ENCODE peak calls at places on chromosomes 3 and 15, in five cellular contexts. One of them, this sample, is unnamed. For H3K27me3, the result is how much of the 10 kb centered on the place peaks cover.

GRCh38 chr15:78715930-78716329 is 74.9 kb upstream of the CHRNB4 start:
- DNase-seq in GM12878: no peak
- DNase-seq in cardiac muscle cell: no peak
- DNase-seq in transverse colon: no peak
- DNase-seq in fibroblast of lung: peak
- DNase-seq in this sample: no peak

GRCh38 chr15:98785796-98786581 is 137.7 kb downstream of the IGF1R start:
- DNase-seq in GM12878: peak
- DNase-seq in cardiac muscle cell: peak
- DNase-seq in transverse colon: peak
- DNase-seq in fibroblast of lung: no peak
- DNase-seq in this sample: no peak

GRCh38 chr3:134601539-134602439 is 49.0 kb downstream of the KY start:
- DNase-seq in GM12878: no peak
- DNase-seq in cardiac muscle cell: peak
- DNase-seq in transverse colon: no peak
- DNase-seq in fibroblast of lung: peak
- DNase-seq in this sample: no peak

GRCh38 chr3:60555704-60556340 is 695.4 kb downstream of the FHIT start:
- DNase-seq in GM12878: peak
- DNase-seq in cardiac muscle cell: no peak
- DNase-seq in transverse colon: no peak
- DNase-seq in fibroblast of lung: peak
- DNase-seq in this sample: peak

GRCh38 chr3:78905700-78906099 is 862.1 kb downstream of the ROBO1 start:
- DNase-seq in GM12878: no peak
- DNase-seq in cardiac muscle cell: no peak
- DNase-seq in transverse colon: no peak
- DNase-seq in fibroblast of lung: no peak
- DNase-seq in this sample: no peak

GRCh38 chr3:188421151-188421821 is 267.3 kb downstream of the LPP start:
- DNase-seq in GM12878: no peak
- DNase-seq in cardiac muscle cell: no peak
- DNase-seq in transverse colon: no peak
- DNase-seq in fibroblast of lung: peak
- DNase-seq in this sample: no peak

GRCh38 chr15:68211656-68212320 is 6.7 kb upstream of the CALML4 start:
- DNase-seq in GM12878: no peak
- DNase-seq in cardiac muscle cell: no peak
- DNase-seq in transverse colon: no peak
- DNase-seq in fibroblast of lung: no peak
- DNase-seq in this sample: no peak

GRCh38 chr15:97761124-97761523 is 199.4 kb upstream of the ARRDC4 start:
- DNase-seq in GM12878: no peak
- DNase-seq in cardiac muscle cell: no peak
- DNase-seq in transverse colon: no peak
- DNase-seq in fibroblast of lung: peak
- DNase-seq in this sample: no peak

GRCh38 chr15:63559753-63560152 is 37.4 kb upstream of the FBXL22 start:
- DNase-seq in GM12878: no peak
- DNase-seq in cardiac muscle cell: no peak
- DNase-seq in transverse colon: no peak
- DNase-seq in fibroblast of lung: no peak
- DNase-seq in this sample: no peak

GRCh38 chr3:23055733-23056376 is 147.3 kb upstream of the UBE2E2 start:
- DNase-seq in GM12878: no peak
- DNase-seq in cardiac muscle cell: no peak
- DNase-seq in transverse colon: no peak
- DNase-seq in fibroblast of lung: peak
- DNase-seq in this sample: no peak

GRCh38 chr3:149019581-149019980 is 28.2 kb downstream of the GYG1 start:
- DNase-seq in GM12878: no peak
- DNase-seq in cardiac muscle cell: no peak
- DNase-seq in transverse colon: no peak
- DNase-seq in fibroblast of lung: peak
- DNase-seq in this sample: no peak

GRCh38 chr15:67307889-67308597 is 53.5 kb downstream of the IQCH start:
- DNase-seq in GM12878: no peak
- DNase-seq in cardiac muscle cell: no peak
- DNase-seq in transverse colon: no peak
- DNase-seq in fibroblast of lung: no peak
- DNase-seq in this sample: no peak

GRCh38 chr15:73955851-73956250 is 29.6 kb downstream of the LOXL1 start:
- DNase-seq in GM12878: no peak
- DNase-seq in cardiac muscle cell: no peak
- DNase-seq in transverse colon: no peak
- DNase-seq in fibroblast of lung: no peak
- DNase-seq in this sample: no peak

GRCh38 chr3:118171236-118171852 is 863.3 kb downstream of the IGSF11 start:
- DNase-seq in GM12878: no peak
- DNase-seq in cardiac muscle cell: no peak
- DNase-seq in transverse colon: no peak
- DNase-seq in fibroblast of lung: no peak
- DNase-seq in this sample: no peak

GRCh38 chr15:51160484-51160883 is 65.8 kb upstream of the TNFAIP8L3 start:
- DNase-seq in GM12878: no peak
- DNase-seq in cardiac muscle cell: no peak
- DNase-seq in transverse colon: no peak
- DNase-seq in fibroblast of lung: no peak
- DNase-seq in this sample: no peak

GRCh38 chr15:101068523-101068960 is 149.4 kb downstream of the LRRK1 start:
- DNase-seq in GM12878: no peak
- DNase-seq in cardiac muscle cell: no peak
- DNase-seq in transverse colon: no peak
- DNase-seq in fibroblast of lung: peak
- DNase-seq in this sample: no peak

GRCh38 chr15:49985463-49985862 is 133.6 kb downstream of the ATP8B4 start:
- DNase-seq in GM12878: no peak
- DNase-seq in cardiac muscle cell: no peak
- DNase-seq in transverse colon: no peak
- DNase-seq in fibroblast of lung: no peak
- DNase-seq in this sample: no peak

GRCh38 chr3:185089751-185090150 is 63.1 kb downstream of the C3orf70 start:
- DNase-seq in GM12878: no peak
- DNase-seq in cardiac muscle cell: no peak
- DNase-seq in transverse colon: no peak
- DNase-seq in fibroblast of lung: no peak
- DNase-seq in this sample: no peak

GRCh38 chr3:38157117-38157516 is 8.2 kb upstream of the OXSR1 start:
- DNase-seq in GM12878: no peak
- DNase-seq in cardiac muscle cell: no peak
- DNase-seq in transverse colon: no peak
- DNase-seq in fibroblast of lung: no peak
- DNase-seq in this sample: no peak

GRCh38 chr15:53210653-53211052 is 420.5 kb upstream of the ONECUT1 start:
- DNase-seq in GM12878: no peak
- DNase-seq in cardiac muscle cell: no peak
- DNase-seq in transverse colon: no peak
- DNase-seq in fibroblast of lung: no peak
- DNase-seq in this sample: no peak

GRCh38 chr15:66359740-66360139 is 3.3 kb upstream of the TIPIN start:
- DNase-seq in GM12878: peak
- DNase-seq in cardiac muscle cell: no peak
- DNase-seq in transverse colon: peak
- DNase-seq in fibroblast of lung: no peak
- DNase-seq in this sample: no peak

GRCh38 chr15:65663521-65663920 is 41.8 kb downstream of the SLC24A1 start:
- DNase-seq in GM12878: peak
- DNase-seq in cardiac muscle cell: no peak
- DNase-seq in transverse colon: no peak
- DNase-seq in fibroblast of lung: no peak
- DNase-seq in this sample: peak

GRCh38 chr15:88274534-88275460 is 18.3 kb upstream of the NTRK3 start:
- DNase-seq in GM12878: no peak
- DNase-seq in cardiac muscle cell: peak
- DNase-seq in transverse colon: peak
- DNase-seq in fibroblast of lung: peak
- DNase-seq in this sample: peak
- H3K27me3 ChIP-seq in GM12878: under half
- H3K27me3 ChIP-seq in cardiac muscle cell: under half
- H3K27me3 ChIP-seq in transverse colon: under half
- H3K27me3 ChIP-seq in fibroblast of lung: under half
- H3K27me3 ChIP-seq in this sample: under half

GRCh38 chr15:43104426-43104825 is 1.4 kb downstream of the UBR1 start:
- DNase-seq in GM12878: no peak
- DNase-seq in cardiac muscle cell: no peak
- DNase-seq in transverse colon: no peak
- DNase-seq in fibroblast of lung: peak
- DNase-seq in this sample: no peak
- H3K4me3 ChIP-seq in GM12878: peak
- H3K4me3 ChIP-seq in cardiac muscle cell: peak
- H3K4me3 ChIP-seq in transverse colon: no peak
- H3K4me3 ChIP-seq in fibroblast of lung: peak
- H3K4me3 ChIP-seq in this sample: peak

GRCh38 chr3:71930056-71930991 is 145.4 kb upstream of the PROK2 start:
- DNase-seq in GM12878: no peak
- DNase-seq in cardiac muscle cell: peak
- DNase-seq in transverse colon: no peak
- DNase-seq in fibroblast of lung: peak
- DNase-seq in this sample: peak
- TF ChIP-seq CTCF in GM12878: peak
- TF ChIP-seq CTCF in cardiac muscle cell: peak
- TF ChIP-seq CTCF in transverse colon: no peak
- TF ChIP-seq CTCF in fibroblast of lung: peak
- TF ChIP-seq CTCF in this sample: peak

GRCh38 chr3:63295356-63295755 is 17.2 kb downstream of the SYNPR start:
- DNase-seq in GM12878: no peak
- DNase-seq in cardiac muscle cell: peak
- DNase-seq in transverse colon: no peak
- DNase-seq in fibroblast of lung: no peak
- DNase-seq in this sample: no peak

GRCh38 chr3:63295806-63296205 is 17.7 kb downstream of the SYNPR start:
- DNase-seq in GM12878: no peak
- DNase-seq in cardiac muscle cell: no peak
- DNase-seq in transverse colon: no peak
- DNase-seq in fibroblast of lung: no peak
- DNase-seq in this sample: no peak

GRCh38 chr3:63290686-63291085 is 12.6 kb downstream of the SYNPR start:
- DNase-seq in GM12878: no peak
- DNase-seq in cardiac muscle cell: no peak
- DNase-seq in transverse colon: no peak
- DNase-seq in fibroblast of lung: no peak
- DNase-seq in this sample: no peak

GRCh38 chr3:63296249-63296648 is 18.1 kb downstream of the SYNPR start:
- DNase-seq in GM12878: no peak
- DNase-seq in cardiac muscle cell: no peak
- DNase-seq in transverse colon: no peak
- DNase-seq in fibroblast of lung: no peak
- DNase-seq in this sample: no peak

DNA sequence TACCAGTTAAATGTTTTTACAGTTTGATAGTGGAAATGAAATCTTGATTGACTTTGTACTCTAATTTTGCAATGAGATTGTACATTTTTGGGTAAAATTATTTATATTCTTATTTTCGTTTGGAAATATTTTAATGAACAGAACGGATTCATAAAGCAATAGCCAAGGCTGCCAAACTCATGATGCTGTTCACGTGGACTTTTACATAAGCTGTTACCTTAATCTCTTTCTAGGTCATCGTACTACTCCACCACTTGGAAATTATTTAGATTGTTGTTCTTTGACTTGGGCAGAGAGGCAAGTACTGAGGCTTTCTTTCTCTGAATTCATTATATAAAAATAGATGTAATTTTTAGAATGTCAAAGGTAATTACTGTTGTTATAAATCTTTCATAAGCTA is 16.2 kb downstream of the SYNPR start:
- DNase-seq in GM12878: no peak
- DNase-seq in cardiac muscle cell: no peak
- DNase-seq in transverse colon: no peak
- DNase-seq in fibroblast of lung: no peak
- DNase-seq in this sample: no peak
- H3K27me3 ChIP-seq in GM12878: under half
- H3K27me3 ChIP-seq in cardiac muscle cell: under half
- H3K27me3 ChIP-seq in transverse colon: under half
- H3K27me3 ChIP-seq in fibroblast of lung: under half
- H3K27me3 ChIP-seq in this sample: under half

DNA sequence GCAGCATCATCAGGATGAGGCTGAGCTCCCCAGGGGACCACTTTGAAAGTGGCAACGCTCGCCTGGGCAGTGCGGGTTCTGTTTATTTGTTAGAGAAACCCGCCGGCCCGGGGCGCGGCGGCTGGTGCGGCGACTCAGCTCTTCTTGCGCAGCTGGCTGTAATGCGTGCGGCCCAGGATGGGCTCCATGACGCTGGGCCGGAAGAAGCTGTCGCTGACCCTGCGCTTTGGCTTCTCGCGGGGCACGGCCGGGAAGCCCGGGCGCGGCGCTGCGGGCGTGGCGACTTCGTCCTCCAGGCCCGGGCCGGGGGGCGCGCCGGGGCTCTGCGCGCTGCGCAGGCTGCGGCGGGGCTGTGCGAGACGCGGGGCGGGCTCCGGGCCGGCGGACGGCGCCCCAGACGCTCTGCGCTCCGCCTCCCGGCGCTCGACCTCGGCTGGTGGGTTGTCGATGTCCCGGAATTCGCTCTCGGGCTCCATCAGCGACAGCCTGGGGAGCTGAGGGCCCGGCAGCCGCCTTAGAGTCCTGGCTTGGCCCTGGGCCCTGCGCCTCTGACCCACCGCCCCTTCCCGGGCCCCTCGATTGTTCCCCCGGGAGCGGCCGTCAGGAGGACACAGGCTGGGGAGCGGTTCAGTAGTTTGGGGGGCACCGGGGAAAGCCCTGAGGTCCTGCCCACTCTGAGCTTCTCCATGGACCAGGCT is 10.3 kb upstream of the KIF7 start:
- DNase-seq in GM12878: no peak
- DNase-seq in cardiac muscle cell: peak
- DNase-seq in transverse colon: peak
- DNase-seq in fibroblast of lung: peak
- DNase-seq in this sample: no peak
- H3K4me3 ChIP-seq in GM12878: no peak
- H3K4me3 ChIP-seq in cardiac muscle cell: peak
- H3K4me3 ChIP-seq in transverse colon: peak
- H3K4me3 ChIP-seq in fibroblast of lung: no peak
- H3K4me3 ChIP-seq in this sample: peak

DNA sequence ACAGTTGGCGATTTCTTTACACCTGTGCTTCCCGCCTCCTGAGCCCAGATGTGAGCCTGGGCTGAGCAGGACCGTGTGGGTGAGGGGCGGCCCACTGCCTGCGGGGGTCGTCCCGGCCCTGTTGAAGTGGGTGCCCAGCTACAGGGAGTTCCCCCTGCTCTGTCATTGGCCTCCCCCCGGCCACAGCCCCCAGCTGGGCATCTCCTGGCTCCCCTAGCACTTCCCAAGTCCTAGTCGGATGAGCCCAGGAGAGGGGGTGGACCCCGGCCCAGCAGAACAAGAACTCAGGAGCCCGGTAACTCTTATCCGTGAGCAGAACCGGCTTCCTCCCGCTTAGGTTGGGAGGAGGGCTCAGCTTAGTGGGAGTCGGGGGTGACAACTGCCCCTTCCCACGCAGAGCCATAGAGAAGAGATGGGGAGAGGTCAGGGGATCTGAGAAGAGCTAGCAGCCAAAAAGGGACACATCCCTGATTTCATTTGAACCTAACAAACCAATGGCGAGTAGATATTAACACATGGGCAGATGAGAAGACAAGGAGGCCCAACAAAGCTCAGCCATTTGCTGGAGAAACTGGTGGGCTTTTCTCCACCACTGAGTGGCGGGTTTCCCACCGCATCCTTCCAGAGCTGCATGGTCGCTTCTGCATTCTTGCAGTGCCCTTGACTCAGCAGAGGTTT is 878 bp downstream of the PAQR5 start:
- DNase-seq in GM12878: no peak
- DNase-seq in cardiac muscle cell: no peak
- DNase-seq in transverse colon: no peak
- DNase-seq in fibroblast of lung: no peak
- DNase-seq in this sample: no peak
- TF ChIP-seq CTCF in GM12878: no peak
- TF ChIP-seq CTCF in cardiac muscle cell: no peak
- TF ChIP-seq CTCF in transverse colon: no peak
- TF ChIP-seq CTCF in fibroblast of lung: no peak
- TF ChIP-seq CTCF in this sample: no peak

This sample was measured in GM06990.